ENCODE peak calls at places on chromosomes 7 and 10, in six cellular contexts. I is suprapubic skin, X is DND-41, U is K562, C is HepG2, W is hepatocyte. N is an unnamed sample.

GRCh38 chr7:107463139-107464078 is 6.4 kb upstream of the GPR22 start:
- DNase-seq in X (peak; percentile 49), W (peak; percentile 69), C (peak; percentile 52), U (peak; percentile 20), I (no peak), N (peak; percentile 30)

GRCh38 chr10:126171555-126171954 is 216.7 kb downstream of the ADAM12 start:
- DNase-seq in W (no peak), U (no peak), C (no peak), I (no peak), X (no peak), N (no peak)

GRCh38 chr7:6641305-6642035 is 4.4 kb downstream of the ZNF316 start:
- DNase-seq in X (no peak), C (no peak), W (no peak), I (no peak), U (no peak), N (no peak)

GRCh38 chr7:24500599-24501451 is 72.4 kb upstream of the PALS2 start:
- DNase-seq in I (no peak), C (no peak), X (no peak), U (no peak), W (no peak), N (no peak)

GRCh38 chr7:135784013-135784412 is 35.4 kb upstream of the FAM180A start:
- DNase-seq in I (no peak), W (no peak), X (no peak), C (no peak), U (no peak), N (no peak)

GRCh38 chr7:28479507-28479947 is 67.2 kb downstream of the CREB5 start:
- DNase-seq in W (no peak), I (no peak), X (no peak), C (no peak), U (no peak), N (no peak)

GRCh38 chr10:28241766-28242399 is 61.0 kb downstream of the MPP7 start:
- DNase-seq in U (peak; percentile 41), C (peak; percentile 53), I (no peak), X (peak; percentile 18), W (peak; percentile 79), N (peak; percentile 54)

GRCh38 chr10:35574924-35575352 is 30.2 kb upstream of the GJD4 start:
- DNase-seq in U (peak; percentile 35), X (no peak), W (no peak), C (no peak), I (no peak), N (no peak)

GRCh38 chr7:3080106-3080505 is 36.4 kb upstream of the CARD11 start:
- DNase-seq in X (no peak), C (no peak), U (no peak), W (no peak), I (no peak), N (no peak)

GRCh38 chr7:17680943-17681351 is 259.3 kb downstream of the SNX13 start:
- DNase-seq in W (no peak), C (peak; percentile 11), X (no peak), I (no peak), U (no peak), N (peak; percentile 9)

GRCh38 chr7:116653204-116653603 is 18.8 kb upstream of the MET start:
- DNase-seq in X (no peak), C (no peak), I (no peak), W (peak; percentile 45), U (no peak), N (no peak)

GRCh38 chr7:148702876-148703670 is 4.4 kb downstream of the CUL1 start:
- DNase-seq in I (no peak), X (no peak), U (no peak), C (no peak), W (no peak), N (no peak)

GRCh38 chr7:91201731-91202130 is 62.5 kb upstream of the FZD1 start:
- DNase-seq in X (no peak), U (no peak), I (no peak), C (no peak), W (no peak), N (no peak)

GRCh38 chr7:100563809-100564400 is 9.8 kb downstream of the SAP25 start:
- DNase-seq in U (peak; percentile 93), C (no peak), X (peak; percentile 83), W (peak; percentile 85), I (peak; percentile 90), N (peak; percentile 79)

GRCh38 chr10:119595134-119595714 is 1.5 kb downstream of the TIAL1 start:
- DNase-seq in C (peak; percentile 43), I (no peak), X (no peak), U (no peak), W (peak; percentile 54), N (no peak)

GRCh38 chr10:72348282-72348681 is 6.4 kb downstream of the DNAJB12 start:
- DNase-seq in C (no peak), U (no peak), I (no peak), X (no peak), W (no peak), N (no peak)

GRCh38 chr10:48391994-48392393 is 85.5 kb downstream of the MAPK8 start:
- DNase-seq in U (no peak), X (no peak), W (no peak), I (no peak), C (no peak), N (no peak)

GRCh38 chr10:77281719-77282118 is 355.9 kb downstream of the KCNMA1 start:
- DNase-seq in X (no peak), U (no peak), I (no peak), W (no peak), C (no peak), N (no peak)

GRCh38 chr10:127100983-127101615 is 95.3 kb downstream of the INSYN2A start:
- DNase-seq in W (no peak), U (no peak), C (no peak), X (peak; percentile 44), I (no peak), N (no peak)

GRCh38 chr10:14039968-14040668 is 290.6 kb downstream of the FRMD4A start:
- DNase-seq in X (no peak), U (no peak), I (no peak), C (no peak), W (no peak), N (no peak)

GRCh38 chr7:153190452-153190851 is 430.9 kb downstream of the ACTR3B start:
- DNase-seq in W (no peak), I (no peak), X (peak; percentile 24), C (no peak), U (peak; percentile 72), N (no peak)

GRCh38 chr10:123496336-123496735 is 169.8 kb upstream of the GPR26 start:
- DNase-seq in W (no peak), I (no peak), C (no peak), U (no peak), X (no peak), N (no peak)

GRCh38 chr7:99679400-99680191 is at the start of gene CYP3A5:
- DNase-seq in I (peak; percentile 52), W (peak; percentile 78), U (peak; percentile 42), C (no peak), X (no peak), N (no peak)

GRCh38 chr7:137987011-137987334 is 14.9 kb downstream of the CREB3L2 start:
- DNase-seq in I (no peak), W (no peak), X (no peak), C (no peak), U (no peak), N (no peak)

GRCh38 chr7:137986252-137987010 is 15.5 kb downstream of the CREB3L2 start:
- DNase-seq in U (no peak), W (peak; percentile 64), X (no peak), C (peak; percentile 79), I (peak; percentile 73), N (no peak)

GRCh38 chr7:137985253-137985896 is 16.5 kb downstream of the CREB3L2 start:
- DNase-seq in C (peak; percentile 32), W (no peak), U (no peak), X (no peak), I (no peak), N (no peak)

GRCh38 chr7:137984181-137985041 is 17.5 kb downstream of the CREB3L2 start:
- DNase-seq in X (no peak), U (no peak), C (peak; percentile 39), I (no peak), W (no peak), N (no peak)

GRCh38 chr7:137985897-137986251 is 16.0 kb downstream of the CREB3L2 start:
- DNase-seq in W (no peak), U (peak; percentile 59), X (no peak), C (no peak), I (no peak), N (no peak)
- H3K4me1 ChIP-seq in W (peaks cover 76% of the 10 kb centered on the region), U (peaks cover 41% of the 10 kb centered on the region), X (no peaks in the 10 kb centered on the region), C (peaks cover 100% of the 10 kb centered on the region), I (peaks cover 74% of the 10 kb centered on the region), N (peaks cover 7% of the 10 kb centered on the region)

DNA sequence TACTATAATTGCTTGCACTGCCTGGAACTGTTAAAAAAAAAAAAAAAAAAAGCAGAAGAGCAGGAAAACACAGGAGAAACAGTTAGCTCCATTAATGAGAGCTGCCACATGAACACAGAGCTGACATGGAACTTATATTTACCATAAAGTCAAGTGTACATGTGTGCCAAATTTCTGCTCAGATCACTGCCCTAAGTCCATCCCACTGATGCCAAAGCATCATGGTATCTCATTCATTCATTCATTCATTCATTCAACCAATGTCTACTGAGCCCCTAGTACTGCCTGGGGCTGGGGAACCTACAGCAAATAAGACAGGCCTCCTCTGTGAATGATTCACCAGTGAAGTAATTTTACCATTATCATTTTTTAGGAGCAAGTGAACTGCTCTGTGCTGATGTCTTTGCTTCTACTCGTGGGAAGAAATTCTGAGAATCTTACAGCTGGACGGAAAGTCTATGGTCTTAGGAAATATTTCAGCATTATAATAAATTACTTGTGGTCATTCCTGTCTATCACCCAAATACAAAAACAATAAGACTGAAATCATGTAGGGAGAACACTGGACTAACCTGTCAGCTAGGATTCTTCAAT is 58.8 kb upstream of the ABLIM1 start:
- DNase-seq in W (no peak), I (no peak), X (no peak), C (no peak), U (no peak), N (no peak)
- H3K4me1 ChIP-seq in W (peaks cover 10% of the 10 kb centered on the region), I (peaks cover 19% of the 10 kb centered on the region), X (no peaks in the 10 kb centered on the region), C (peaks cover 28% of the 10 kb centered on the region), U (no peaks in the 10 kb centered on the region), N (no peaks in the 10 kb centered on the region)

GRCh38 chr10:23238015-23238414 is 45.9 kb downstream of the PTF1A start:
- DNase-seq in C (peak; percentile 52), U (no peak), X (no peak), I (no peak), W (no peak), N (no peak)
- H3K4me1 ChIP-seq in C (peaks cover 33% of the 10 kb centered on the region), U (no peaks in the 10 kb centered on the region), X (no peaks in the 10 kb centered on the region), I (no peaks in the 10 kb centered on the region), W (no peaks in the 10 kb centered on the region), N (no peaks in the 10 kb centered on the region)

DNA sequence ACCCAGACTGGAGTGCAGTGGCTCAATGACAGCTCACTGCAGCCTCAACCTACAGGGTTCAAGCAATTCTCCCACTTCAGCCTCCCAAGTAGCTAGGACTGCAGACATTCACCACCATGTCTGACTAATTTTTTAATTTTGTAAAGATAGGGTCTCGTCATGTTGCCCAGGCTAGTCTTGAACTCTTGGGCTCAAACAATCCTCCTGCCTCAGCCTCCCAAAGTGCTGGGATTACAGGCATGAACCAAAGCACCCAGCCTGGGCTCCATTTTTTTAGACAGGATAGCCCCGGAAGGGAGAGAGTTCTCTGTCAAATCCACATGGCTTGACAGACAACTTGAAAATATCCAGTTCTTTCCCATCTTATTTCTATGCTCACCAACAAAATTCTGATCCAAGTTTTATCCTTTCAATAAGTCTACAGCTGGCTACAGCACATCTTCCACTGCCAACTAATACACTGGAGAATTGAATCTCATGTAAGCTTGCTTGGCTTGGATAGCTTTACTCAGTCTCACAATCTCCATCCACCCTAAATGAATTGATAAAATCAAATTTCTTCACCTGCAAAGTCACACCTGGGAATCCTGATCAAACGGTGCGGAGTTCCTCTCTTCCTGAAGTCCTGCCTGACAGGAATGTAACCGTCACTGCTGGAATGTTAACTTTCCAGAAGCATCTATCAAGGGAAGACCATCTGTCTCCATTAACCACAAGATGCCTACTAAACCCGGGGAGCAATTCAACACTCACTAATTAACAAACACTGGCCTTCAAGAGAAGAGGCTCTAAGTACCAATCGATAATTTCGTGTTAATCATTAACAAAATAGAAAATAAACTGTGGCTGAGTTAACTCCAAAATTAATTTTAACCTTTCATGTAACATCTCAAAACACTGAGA is 239.7 kb upstream of the MKLN1 start:
- DNase-seq in X (no peak), C (peak; percentile 61), W (no peak), U (no peak), I (no peak), N (no peak)
- H3K4me1 ChIP-seq in X (no peaks in the 10 kb centered on the region), C (peaks cover 76% of the 10 kb centered on the region), W (no peaks in the 10 kb centered on the region), U (no peaks in the 10 kb centered on the region), I (peaks cover 35% of the 10 kb centered on the region), N (peaks cover 52% of the 10 kb centered on the region)